ENCODE peak calls at places on chromosomes 16 and 17, in six cellular contexts. One of them, this sample, is unnamed.

GRCh38 chr17:53336281-53336680 is 486.4 kb upstream of the KIF2B start:
- DNase-seq in COR-L47: no peak
- DNase-seq in left cardiac atrium: no peak
- DNase-seq in RCC 7860: peak
- DNase-seq in GDM1: no peak
- DNase-seq in cardiac fibroblast: no peak
- DNase-seq in this sample: no peak

GRCh38 chr17:20121359-20122235 is 112.4 kb downstream of the SPECC1 start:
- DNase-seq in left cardiac atrium: peak
- DNase-seq in RCC 7860: peak
- DNase-seq in COR-L47: peak
- DNase-seq in GDM1: peak
- DNase-seq in cardiac fibroblast: peak
- DNase-seq in this sample: peak

GRCh38 chr17:61700252-61700651 is 109.2 kb upstream of the NACA2 start:
- DNase-seq in RCC 7860: no peak
- DNase-seq in cardiac fibroblast: no peak
- DNase-seq in COR-L47: no peak
- DNase-seq in left cardiac atrium: no peak
- DNase-seq in GDM1: no peak
- DNase-seq in this sample: no peak

GRCh38 chr17:82438401-82439193 is 12.0 kb downstream of the CYBC1 start:
- DNase-seq in RCC 7860: no peak
- DNase-seq in GDM1: no peak
- DNase-seq in cardiac fibroblast: no peak
- DNase-seq in COR-L47: no peak
- DNase-seq in left cardiac atrium: no peak
- DNase-seq in this sample: no peak

GRCh38 chr17:80137131-80137530 is 9.8 kb downstream of the EIF4A3 start:
- DNase-seq in GDM1: no peak
- DNase-seq in COR-L47: no peak
- DNase-seq in left cardiac atrium: no peak
- DNase-seq in cardiac fibroblast: no peak
- DNase-seq in RCC 7860: no peak
- DNase-seq in this sample: no peak

GRCh38 chr17:58991718-58992331 is 114.9 kb downstream of the TRIM37 start:
- DNase-seq in COR-L47: no peak
- DNase-seq in GDM1: no peak
- DNase-seq in RCC 7860: peak
- DNase-seq in left cardiac atrium: no peak
- DNase-seq in cardiac fibroblast: peak
- DNase-seq in this sample: no peak

GRCh38 chr17:66663041-66663494 is 171.8 kb upstream of the CACNG5 start:
- DNase-seq in cardiac fibroblast: no peak
- DNase-seq in RCC 7860: no peak
- DNase-seq in COR-L47: no peak
- DNase-seq in left cardiac atrium: no peak
- DNase-seq in GDM1: no peak
- DNase-seq in this sample: no peak

GRCh38 chr16:83579431-83579830 is 228.3 kb upstream of the HSBP1 start:
- DNase-seq in GDM1: no peak
- DNase-seq in left cardiac atrium: no peak
- DNase-seq in cardiac fibroblast: no peak
- DNase-seq in COR-L47: no peak
- DNase-seq in RCC 7860: no peak
- DNase-seq in this sample: no peak

GRCh38 chr17:81193051-81193410 is 27.0 kb upstream of the AATK start:
- DNase-seq in left cardiac atrium: no peak
- DNase-seq in GDM1: no peak
- DNase-seq in cardiac fibroblast: no peak
- DNase-seq in COR-L47: no peak
- DNase-seq in RCC 7860: no peak
- DNase-seq in this sample: no peak

This sample was measured in SW480.